ENCODE peak calls at places on chromosomes 3 and 15, in five cellular contexts. One of them, this sample, is unnamed.

GRCh38 chr3:11238057-11238456 is 34.1 kb upstream of the ATG7 start:
- DNase-seq in foreskin fibroblast: peak
- DNase-seq in breast epithelium: no peak
- DNase-seq in colonic mucosa: no peak
- DNase-seq in IMR-90: peak
- DNase-seq in this sample: no peak

GRCh38 chr15:44728576-44729393 is 7.5 kb upstream of the TRIM69 start:
- DNase-seq in foreskin fibroblast: peak
- DNase-seq in breast epithelium: peak
- DNase-seq in colonic mucosa: peak
- DNase-seq in IMR-90: peak
- DNase-seq in this sample: peak

GRCh38 chr15:64731012-64731806 is 44.2 kb downstream of the RBPMS2 start:
- DNase-seq in foreskin fibroblast: peak
- DNase-seq in breast epithelium: peak
- DNase-seq in colonic mucosa: peak
- DNase-seq in IMR-90: peak
- DNase-seq in this sample: peak

GRCh38 chr3:169008772-169009358 is 654.6 kb downstream of the MECOM start:
- DNase-seq in foreskin fibroblast: no peak
- DNase-seq in breast epithelium: no peak
- DNase-seq in colonic mucosa: no peak
- DNase-seq in IMR-90: no peak
- DNase-seq in this sample: no peak

GRCh38 chr15:64975390-64975789 is 14.3 kb downstream of the SPG21 start:
- DNase-seq in foreskin fibroblast: peak
- DNase-seq in breast epithelium: no peak
- DNase-seq in colonic mucosa: no peak
- DNase-seq in IMR-90: peak
- DNase-seq in this sample: no peak

GRCh38 chr15:23420806-23421575 is 26.1 kb downstream of the GOLGA6L2 start:
- DNase-seq in foreskin fibroblast: no peak
- DNase-seq in breast epithelium: no peak
- DNase-seq in colonic mucosa: no peak
- DNase-seq in IMR-90: no peak
- DNase-seq in this sample: peak

GRCh38 chr3:151403246-151403645 is 18.7 kb upstream of the P2RY12 start:
- DNase-seq in foreskin fibroblast: peak
- DNase-seq in breast epithelium: no peak
- DNase-seq in colonic mucosa: no peak
- DNase-seq in IMR-90: peak
- DNase-seq in this sample: no peak

GRCh38 chr15:85750319-85750806 is 44.4 kb downstream of the KLHL25 start:
- DNase-seq in foreskin fibroblast: peak
- DNase-seq in breast epithelium: peak
- DNase-seq in colonic mucosa: peak
- DNase-seq in IMR-90: peak
- DNase-seq in this sample: no peak

GRCh38 chr3:29922990-29923746 is 642.3 kb downstream of the RBMS3 start:
- DNase-seq in foreskin fibroblast: peak
- DNase-seq in breast epithelium: no peak
- DNase-seq in colonic mucosa: no peak
- DNase-seq in IMR-90: peak
- DNase-seq in this sample: no peak

GRCh38 chr15:71116942-71117341 is 1.7 kb downstream of the THSD4 start:
- DNase-seq in foreskin fibroblast: peak
- DNase-seq in breast epithelium: no peak
- DNase-seq in colonic mucosa: peak
- DNase-seq in IMR-90: no peak
- DNase-seq in this sample: no peak

GRCh38 chr15:71114066-71114680 is 1.1 kb upstream of the THSD4 start:
- DNase-seq in foreskin fibroblast: no peak
- DNase-seq in breast epithelium: no peak
- DNase-seq in colonic mucosa: no peak
- DNase-seq in IMR-90: no peak
- DNase-seq in this sample: no peak

GRCh38 chr15:71116366-71116765 is 1.1 kb downstream of the THSD4 start:
- DNase-seq in foreskin fibroblast: peak
- DNase-seq in breast epithelium: no peak
- DNase-seq in colonic mucosa: peak
- DNase-seq in IMR-90: peak
- DNase-seq in this sample: no peak

GRCh38 chr15:71114887-71115566 is at the start of gene THSD4:
- DNase-seq in foreskin fibroblast: peak
- DNase-seq in breast epithelium: peak
- DNase-seq in colonic mucosa: peak
- DNase-seq in IMR-90: peak
- DNase-seq in this sample: peak

DNA sequence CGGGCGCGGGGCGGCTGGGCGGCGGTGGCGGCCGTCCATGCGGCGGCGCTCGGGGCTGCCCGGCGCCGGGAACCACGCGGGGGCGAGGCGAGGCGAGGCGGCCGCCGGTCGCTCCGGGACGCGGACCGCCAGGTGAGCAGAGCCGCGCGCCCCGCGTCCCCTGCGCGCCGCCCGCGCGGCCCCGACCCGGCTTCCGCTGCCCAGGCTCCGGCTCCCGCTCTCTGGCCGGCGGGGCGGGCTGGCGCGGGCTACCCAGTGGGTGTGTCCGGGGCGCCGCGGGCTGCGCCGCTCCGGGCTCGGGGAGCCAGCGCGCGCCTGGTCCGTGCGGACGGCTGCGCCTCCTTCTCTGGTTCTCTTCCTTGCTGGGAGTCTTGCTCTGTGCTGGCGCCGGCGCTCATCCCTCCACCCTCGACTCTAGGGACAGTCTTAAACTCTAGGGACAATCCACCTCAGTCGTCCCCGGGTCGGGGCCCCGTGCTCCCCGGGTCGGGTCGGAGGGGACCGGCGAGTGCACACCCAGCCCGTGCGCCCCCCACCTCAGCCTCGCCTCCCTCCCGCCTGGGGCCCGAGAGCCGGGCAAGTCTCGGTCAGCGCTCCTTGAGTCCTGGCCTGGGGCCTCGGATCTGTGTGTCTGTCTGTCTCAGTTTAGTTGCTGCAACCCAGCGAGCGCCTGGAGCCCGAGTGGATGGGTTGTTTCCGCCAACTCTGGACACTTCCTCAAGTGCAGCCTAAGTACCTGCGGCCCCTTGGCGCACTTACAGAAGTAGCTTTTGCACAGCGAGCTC is 488 bp downstream of the THSD4 start:
- DNase-seq in foreskin fibroblast: peak
- DNase-seq in breast epithelium: peak
- DNase-seq in colonic mucosa: peak
- DNase-seq in IMR-90: peak
- DNase-seq in this sample: peak
- TF ChIP-seq CTCF in foreskin fibroblast: no peak
- TF ChIP-seq CTCF in breast epithelium: no peak
- TF ChIP-seq CTCF in colonic mucosa: no peak
- TF ChIP-seq CTCF in IMR-90: no peak
- TF ChIP-seq CTCF in this sample: no peak

GRCh38 chr3:196632033-196632751 is 7.3 kb upstream of the NRROS start:
- DNase-seq in foreskin fibroblast: peak
- DNase-seq in breast epithelium: peak
- DNase-seq in colonic mucosa: peak
- DNase-seq in IMR-90: peak
- DNase-seq in this sample: peak
- TF ChIP-seq CTCF in foreskin fibroblast: peak
- TF ChIP-seq CTCF in breast epithelium: no peak
- TF ChIP-seq CTCF in colonic mucosa: peak
- TF ChIP-seq CTCF in IMR-90: peak
- TF ChIP-seq CTCF in this sample: peak

GRCh38 chr3:115624898-115625297 is 1.6 kb downstream of the GAP43 start:
- DNase-seq in foreskin fibroblast: no peak
- DNase-seq in breast epithelium: no peak
- DNase-seq in colonic mucosa: no peak
- DNase-seq in IMR-90: no peak
- DNase-seq in this sample: no peak
- TF ChIP-seq CTCF in foreskin fibroblast: no peak
- TF ChIP-seq CTCF in breast epithelium: no peak
- TF ChIP-seq CTCF in colonic mucosa: no peak
- TF ChIP-seq CTCF in IMR-90: no peak
- TF ChIP-seq CTCF in this sample: no peak

DNA sequence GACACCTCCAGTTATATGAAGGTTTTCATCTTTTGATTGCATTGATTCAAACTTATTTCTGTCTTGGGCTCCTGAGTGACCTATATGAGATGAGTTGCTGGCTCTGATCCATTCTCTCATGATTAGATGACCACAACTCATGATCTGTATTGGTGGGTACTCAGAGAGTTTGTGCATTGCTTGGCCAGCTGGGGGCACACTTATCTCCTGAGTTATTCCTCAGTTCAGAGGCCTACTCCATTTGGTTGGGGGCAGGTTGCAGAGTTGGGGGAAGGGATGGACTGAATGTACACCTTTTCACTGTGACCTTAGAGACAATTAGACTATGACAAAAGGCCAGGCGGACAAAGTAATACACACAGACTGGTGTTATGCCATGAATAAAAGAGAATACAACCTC is 166.2 kb upstream of the SEMA6D start:
- DNase-seq in foreskin fibroblast: no peak
- DNase-seq in breast epithelium: no peak
- DNase-seq in colonic mucosa: no peak
- DNase-seq in IMR-90: no peak
- DNase-seq in this sample: no peak
- TF ChIP-seq CTCF in foreskin fibroblast: no peak
- TF ChIP-seq CTCF in breast epithelium: no peak
- TF ChIP-seq CTCF in colonic mucosa: no peak
- TF ChIP-seq CTCF in IMR-90: peak
- TF ChIP-seq CTCF in this sample: no peak

GRCh38 chr3:58422756-58423324 is 10.8 kb downstream of the PDHB start:
- DNase-seq in foreskin fibroblast: peak
- DNase-seq in breast epithelium: no peak
- DNase-seq in colonic mucosa: no peak
- DNase-seq in IMR-90: peak
- DNase-seq in this sample: no peak
- TF ChIP-seq CTCF in foreskin fibroblast: no peak
- TF ChIP-seq CTCF in breast epithelium: no peak
- TF ChIP-seq CTCF in colonic mucosa: no peak
- TF ChIP-seq CTCF in IMR-90: peak
- TF ChIP-seq CTCF in this sample: no peak

GRCh38 chr3:195128255-195129071 is 142.5 kb downstream of the XXYLT1 start:
- DNase-seq in foreskin fibroblast: peak
- DNase-seq in breast epithelium: no peak
- DNase-seq in colonic mucosa: no peak
- DNase-seq in IMR-90: peak
- DNase-seq in this sample: no peak

GRCh38 chr3:195123196-195123805 is 147.7 kb downstream of the XXYLT1 start:
- DNase-seq in foreskin fibroblast: no peak
- DNase-seq in breast epithelium: no peak
- DNase-seq in colonic mucosa: no peak
- DNase-seq in IMR-90: peak
- DNase-seq in this sample: no peak

GRCh38 chr3:195124378-195124985 is 146.5 kb downstream of the XXYLT1 start:
- DNase-seq in foreskin fibroblast: no peak
- DNase-seq in breast epithelium: no peak
- DNase-seq in colonic mucosa: no peak
- DNase-seq in IMR-90: no peak
- DNase-seq in this sample: no peak

GRCh38 chr3:195126073-195126605 is 144.8 kb downstream of the XXYLT1 start:
- DNase-seq in foreskin fibroblast: no peak
- DNase-seq in breast epithelium: no peak
- DNase-seq in colonic mucosa: no peak
- DNase-seq in IMR-90: no peak
- DNase-seq in this sample: no peak

GRCh38 chr3:195125646-195126045 is 145.3 kb downstream of the XXYLT1 start:
- DNase-seq in foreskin fibroblast: no peak
- DNase-seq in breast epithelium: no peak
- DNase-seq in colonic mucosa: no peak
- DNase-seq in IMR-90: no peak
- DNase-seq in this sample: no peak
- TF ChIP-seq CTCF in foreskin fibroblast: no peak
- TF ChIP-seq CTCF in breast epithelium: no peak
- TF ChIP-seq CTCF in colonic mucosa: no peak
- TF ChIP-seq CTCF in IMR-90: no peak
- TF ChIP-seq CTCF in this sample: no peak